ENCODE peak calls at places on chromosomes 2 and 18, in six cellular contexts. Y is NCI-H2171; E is NCI-H524; J is activated CD8-positive, alpha-beta memory T cell treated with anti-CD3 and anti-CD28 coated beads, Interleukin-2, amount 50 U/mL, for 4 hours; W is EL; Q is activated naive CD4-positive, alpha-beta T cell treated with Interleukin-2 at 50 U/mL for 16 hours. K is an unnamed sample.
A peak's percentile ranks its signal among the peaks of the same experiment; 100 is the strongest.

GRCh38 chr2:71716697-71717624 is 263.6 kb downstream of the DYSF start:
- DNase-seq in J (no peak), W (peak; percentile 88), Q (no peak), E (no peak), Y (no peak), K (no peak)

GRCh38 chr2:180520816-180521595 is 459.4 kb upstream of the UBE2E3 start:
- DNase-seq in Q (no peak), E (no peak), Y (no peak), J (no peak), W (peak; percentile 54), K (no peak)

GRCh38 chr2:4780679-4781078 is 911.5 kb upstream of the SOX11 start:
- DNase-seq in Q (no peak), W (no peak), E (no peak), Y (no peak), J (no peak), K (no peak)

GRCh38 chr2:205785507-205786222 is 103.4 kb downstream of the NRP2 start:
- DNase-seq in Q (no peak), W (no peak), Y (no peak), J (no peak), E (no peak), K (no peak)

GRCh38 chr2:68282814-68283812 is 30.8 kb upstream of the PPP3R1 start:
- DNase-seq in E (peak; percentile 33), Q (no peak), J (no peak), Y (peak; percentile 24), W (peak; percentile 33), K (no peak)

GRCh38 chr2:161745866-161746614 is 121.8 kb downstream of the SLC4A10 start:
- DNase-seq in Q (no peak), Y (no peak), E (no peak), W (no peak), J (no peak), K (no peak)

GRCh38 chr2:37894047-37894446 is 31.0 kb upstream of the RMDN2 start:
- DNase-seq in J (no peak), Q (peak; percentile 50), E (peak; percentile 89), W (no peak), Y (no peak), K (no peak)

GRCh38 chr18:6374340-6374739 is 40.4 kb downstream of the L3MBTL4 start:
- DNase-seq in W (no peak), Y (no peak), Q (no peak), E (no peak), J (no peak), K (no peak)

GRCh38 chr2:162390801-162391200 is 46.9 kb downstream of the GCA start:
- DNase-seq in E (no peak), J (no peak), Y (no peak), W (no peak), Q (no peak), K (no peak)

GRCh38 chr2:111071480-111072143 is 49.1 kb upstream of the BCL2L11 start:
- DNase-seq in Q (no peak), J (no peak), E (no peak), Y (no peak), W (peak; percentile 72), K (no peak)

GRCh38 chr18:35497334-35498197 is at the start of gene INO80C:
- DNase-seq in Y (peak; percentile 95), W (peak; percentile 92), E (peak; percentile 90), J (peak; percentile 92), Q (peak; percentile 94), K (peak; percentile 95)

GRCh38 chr2:186348200-186348599 is 137.9 kb upstream of the ZC3H15 start:
- DNase-seq in J (no peak), Q (no peak), W (no peak), Y (no peak), E (no peak), K (no peak)

GRCh38 chr2:193847140-193847539 is 1652.4 kb upstream of the TMEFF2 start:
- DNase-seq in Q (no peak), W (peak; percentile 7), E (no peak), J (no peak), Y (no peak), K (no peak)

GRCh38 chr2:240458044-240458899 is 22.8 kb downstream of the GPC1 start:
- DNase-seq in Y (no peak), J (no peak), W (no peak), E (no peak), Q (no peak), K (no peak)

GRCh38 chr18:44679056-44679911 is 1.4 kb upstream of the SETBP1 start:
- DNase-seq in Y (peak; percentile 85), Q (peak; percentile 78), J (peak; percentile 60), E (peak; percentile 84), W (peak; percentile 84), K (peak; percentile 73)

GRCh38 chr2:63983986-63984605 is 35.1 kb downstream of the VPS54 start:
- DNase-seq in E (no peak), J (no peak), Y (no peak), Q (no peak), W (peak; percentile 37), K (no peak)

GRCh38 chr2:36343601-36344000 is 12.0 kb upstream of the CRIM1 start:
- DNase-seq in W (peak; percentile 40), Y (no peak), E (no peak), J (no peak), Q (no peak), K (no peak)

GRCh38 chr2:11175293-11175795 is 20.1 kb downstream of the SLC66A3 start:
- DNase-seq in W (peak; percentile 68), J (no peak), E (no peak), Q (no peak), Y (no peak), K (no peak)

GRCh38 chr2:103445356-103445755 is 683.5 kb downstream of the TMEM182 start:
- DNase-seq in Q (no peak), J (no peak), E (peak; percentile 76), W (no peak), Y (peak; percentile 83), K (no peak)

GRCh38 chr2:2837768-2838547 is 506.9 kb upstream of the MYT1L start:
- DNase-seq in Y (no peak), Q (no peak), E (no peak), J (no peak), W (no peak), K (no peak)

GRCh38 chr2:226888971-226889370 is 53.1 kb downstream of the RHBDD1 start:
- DNase-seq in E (no peak), J (no peak), Y (no peak), W (peak; percentile 31), Q (no peak), K (no peak)

GRCh38 chr2:219664041-219664440 is 36.6 kb downstream of the SLC4A3 start:
- DNase-seq in W (no peak), Q (no peak), J (no peak), Y (no peak), E (no peak), K (no peak)

GRCh38 chr2:227163998-227164744 is at the start of the genes COL4A3 and COL4A4:
- DNase-seq in Q (no peak), J (no peak), W (peak; percentile 45), Y (no peak), E (peak; percentile 59), K (no peak)